ENCODE peak calls at places on chromosomes 4 and X, in five cellular contexts. M, Y, R, D and U are unnamed samples.

GRCh38 chrX:135931644-135932487 is 38.4 kb downstream of the SAGE1 start:
- DNase-seq in Y (peak), M (peak), D (peak), R (peak), U (peak)

GRCh38 chr4:168585168-168586091 is 88.6 kb downstream of the PALLD start:
- DNase-seq in R (peak), M (peak), Y (peak), D (peak), U (peak)

GRCh38 chr4:119030536-119030890 is 105.1 kb upstream of the MYOZ2 start:
- DNase-seq in D (no peak), Y (no peak), M (no peak), R (no peak), U (no peak)

GRCh38 chr4:8355864-8356565 is 84.5 kb downstream of the ACOX3 start:
- DNase-seq in D (peak), R (peak), Y (peak), M (peak), U (peak)

GRCh38 chr4:41177016-41177415 is 37.3 kb downstream of the APBB2 start:
- DNase-seq in D (no peak), Y (peak), R (peak), M (peak), U (no peak)

GRCh38 chr4:166493828-166494432 is 620.9 kb downstream of the TLL1 start:
- DNase-seq in D (no peak), R (no peak), M (no peak), Y (peak), U (peak)

GRCh38 chr4:53713767-53714166 is 122.5 kb upstream of the LNX1 start:
- DNase-seq in R (peak), Y (peak), D (no peak), M (no peak), U (no peak)

GRCh38 chrX:150365051-150365952 is 2.2 kb downstream of the MAMLD1 start:
- DNase-seq in Y (peak), R (peak), D (peak), M (peak), U (peak)

GRCh38 chr4:38782452-38783108 is at the start of gene TLR10:
- DNase-seq in D (peak), R (peak), Y (peak), M (peak), U (peak)

GRCh38 chr4:168995537-168996295 is 14.3 kb downstream of the CBR4 start:
- DNase-seq in M (peak), R (no peak), D (no peak), Y (peak), U (no peak)

GRCh38 chrX:77264490-77264889 is 182.7 kb upstream of the FGF16 start:
- DNase-seq in D (no peak), Y (no peak), R (no peak), M (no peak), U (no peak)

GRCh38 chr4:54498661-54499111 is 159.1 kb upstream of the KIT start:
- DNase-seq in R (peak), D (no peak), Y (peak), M (peak), U (peak)

GRCh38 chr4:39305902-39306677 is 60.1 kb downstream of the RFC1 start:
- DNase-seq in R (no peak), M (no peak), D (no peak), Y (no peak), U (no peak)

GRCh38 chr4:100060765-100061416 is 110.8 kb upstream of the H2AZ1 start:
- DNase-seq in M (no peak), D (no peak), R (no peak), Y (no peak), U (no peak)

GRCh38 chr4:114019276-114019971 is 40.0 kb upstream of the ARSJ start:
- DNase-seq in R (no peak), Y (no peak), M (peak), D (no peak), U (no peak)

GRCh38 chr4:113635739-113636437 is 125.7 kb downstream of the CAMK2D start:
- DNase-seq in M (peak), D (no peak), R (no peak), Y (no peak), U (no peak)

GRCh38 chrX:153993978-153994377 is 21.4 kb downstream of the TMEM187 start:
- DNase-seq in R (no peak), M (no peak), D (no peak), Y (no peak), U (no peak)

GRCh38 chr4:21769404-21770147 is 179.0 kb downstream of the KCNIP4 start:
- DNase-seq in Y (peak), D (no peak), R (peak), M (peak), U (no peak)

GRCh38 chr4:173301518-173302201 is 32.5 kb downstream of the HMGB2 start:
- DNase-seq in M (peak), Y (peak), D (no peak), R (peak), U (peak)

GRCh38 chrX:46444011-46444410 is 101.2 kb downstream of the ZNF674 start:
- DNase-seq in Y (peak), M (peak), D (no peak), R (peak), U (peak)

GRCh38 chr4:53553486-53554210 is 37.6 kb downstream of the LNX1 start:
- DNase-seq in D (no peak), Y (no peak), M (no peak), R (peak), U (no peak)

GRCh38 chr4:38621831-38622230 is 42.2 kb upstream of the KLF3 start:
- DNase-seq in M (no peak), D (no peak), Y (no peak), R (no peak), U (no peak)

GRCh38 chr4:31189938-31190337 is 469.8 kb downstream of the PCDH7 start:
- DNase-seq in R (no peak), M (no peak), D (no peak), Y (no peak), U (no peak)

GRCh38 chr4:76738081-76738931 is 159.6 kb downstream of the SOWAHB start:
- DNase-seq in Y (peak), R (no peak), M (peak), D (no peak), U (no peak)

GRCh38 chr4:42284030-42284429 is 113.3 kb upstream of the SHISA3 start:
- DNase-seq in D (no peak), M (no peak), Y (no peak), R (no peak), U (no peak)

GRCh38 chr4:27046851-27047250 is 186.2 kb downstream of the STIM2 start:
- DNase-seq in D (no peak), Y (no peak), M (no peak), R (no peak), U (no peak)

GRCh38 chr4:104420766-104421165 is 73.9 kb downstream of the CXXC4 start:
- DNase-seq in D (no peak), Y (peak), M (no peak), R (peak), U (peak)

GRCh38 chr4:26459756-26460530 is 30.3 kb downstream of the CCKAR start:
- DNase-seq in M (peak), R (no peak), D (no peak), Y (no peak), U (no peak)

GRCh38 chr4:182144621-182145359 is 98.4 kb upstream of the TENM3 start:
- DNase-seq in R (peak), M (peak), D (peak), Y (no peak), U (peak)

GRCh38 chr4:69057620-69058409 is 38.5 kb upstream of the UGT2B7 start:
- DNase-seq in D (peak), Y (peak), M (peak), R (no peak), U (peak)

GRCh38 chr4:70613893-70614572 is 14.5 kb upstream of the ENAM start:
- DNase-seq in D (no peak), Y (no peak), R (no peak), M (no peak), U (no peak)

DNA sequence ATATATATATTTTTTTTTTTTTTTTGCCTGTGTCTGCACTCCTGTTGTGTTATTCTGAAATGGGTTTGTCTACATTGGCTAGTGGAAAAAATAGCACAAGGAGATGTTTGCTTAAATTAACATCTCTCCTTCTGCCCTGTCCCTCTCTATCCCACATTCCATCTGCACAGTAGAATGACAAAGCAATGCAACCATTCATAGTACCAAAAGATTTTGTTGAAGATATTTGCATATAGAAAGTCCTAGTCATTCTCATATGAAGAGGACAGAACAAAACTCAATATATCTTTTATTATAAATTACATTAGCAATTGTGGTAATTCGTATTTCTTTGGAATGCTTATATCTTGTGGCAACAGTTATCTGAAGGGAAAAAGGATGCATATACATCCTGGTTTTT is 88.3 kb upstream of the AGA start:
- DNase-seq in M (no peak), R (peak), D (no peak), Y (no peak), U (no peak)
- H4K8ac ChIP-seq in M (no peak), R (no peak), D (no peak), Y (no peak), U (no peak)

GRCh38 chr4:110418641-110419040 is 57.3 kb upstream of the ENPEP start:
- DNase-seq in R (no peak), Y (no peak), M (no peak), D (peak), U (peak)
- H3K4ac ChIP-seq in R (no peak), Y (no peak), M (no peak), D (no peak), U (no peak)

DNA sequence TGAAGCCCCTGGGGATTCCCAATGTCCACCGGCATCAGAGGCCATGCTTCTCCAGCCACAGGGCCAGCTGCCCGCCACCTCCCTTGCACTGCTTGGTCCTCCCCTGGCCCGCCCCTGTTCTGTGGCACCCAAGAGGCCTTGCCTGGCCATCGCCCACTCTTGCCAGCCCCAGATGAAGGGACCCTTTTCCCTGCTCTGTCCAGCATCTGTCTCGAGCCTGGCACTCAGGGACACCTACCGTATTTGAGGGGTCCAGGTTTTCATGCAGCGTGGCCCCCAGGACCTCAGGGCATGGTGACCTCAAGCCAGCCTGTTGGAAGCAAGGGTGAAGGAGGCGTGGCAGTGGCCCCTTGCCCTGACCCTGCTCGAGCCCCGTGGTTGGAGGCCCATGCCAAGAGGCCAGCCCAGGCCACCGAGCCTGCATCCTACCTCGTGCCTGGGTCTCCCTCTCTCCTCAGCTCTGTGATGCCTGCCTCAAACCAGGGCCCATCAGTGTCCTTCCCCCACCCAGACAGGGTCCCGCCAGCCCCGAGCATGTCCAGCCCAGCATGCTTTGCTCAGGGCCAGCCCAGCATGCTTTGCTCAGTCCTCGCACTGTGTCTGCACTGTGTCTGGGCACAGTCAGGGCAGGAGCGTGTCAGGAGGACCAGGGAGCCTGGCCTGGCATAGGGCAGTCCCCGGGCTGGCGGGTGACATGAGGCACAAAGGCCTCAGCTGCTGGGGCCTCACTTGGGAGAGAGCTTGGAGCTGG is 14.3 kb upstream of the FGFR3 start:
- DNase-seq in R (no peak), D (no peak), M (no peak), Y (no peak), U (no peak)
- H3K18ac ChIP-seq in R (peak), D (peak), M (no peak), Y (no peak), U (no peak)

GRCh38 chr4:73258668-73259551 is at the start of gene ANKRD17:
- DNase-seq in M (peak), D (peak), Y (peak), R (peak), U (peak)
- H4K8ac ChIP-seq in M (peak), D (no peak), Y (peak), R (peak), U (peak)

GRCh38 chr4:134201216-134202098 is at the start of gene PABPC4L:
- DNase-seq in Y (peak), M (peak), D (peak), R (no peak), U (peak)
- H3K4ac ChIP-seq in Y (peak), M (peak), D (no peak), R (peak), U (peak)